ENCODE peak calls at places on chromosomes 2 and 18, in five cellular contexts. P is head of caudate nucleus; V is SIG-M5; F is activated CD4-positive, alpha-beta T cell treated with anti-CD3 and anti-CD28 coated beads, Interleukin-2, amount 10 ng/mL, durations not matched to agents 24 days and 14 days; A is neural crest cell. K is an unnamed sample.
A peak's percentile ranks its signal among the peaks of the same experiment; 100 is the strongest.

GRCh38 chr2:195118276-195118675 is 538.8 kb upstream of the SLC39A10 start:
- DNase-seq in P (no peak), V (no peak), F (no peak), A (no peak), K (no peak)

GRCh38 chr18:70359071-70359470 is 70.2 kb downstream of the SOCS6 start:
- DNase-seq in P (no peak), V (no peak), F (no peak), A (no peak), K (no peak)

GRCh38 chr18:55280515-55280914 is 307.5 kb downstream of the TCF4 start:
- DNase-seq in P (no peak), V (no peak), F (no peak), A (no peak), K (no peak)

GRCh38 chr2:237122214-237122666 is 36.6 kb downstream of the COPS8 start:
- DNase-seq in P (peak; percentile 18), V (no peak), F (peak; percentile 78), A (peak; percentile 52), K (peak; percentile 25)

GRCh38 chr2:129585760-129586159 is 393.7 kb upstream of the RAB6C start:
- DNase-seq in P (no peak), V (no peak), F (no peak), A (no peak), K (no peak)

GRCh38 chr2:232137748-232138147 is 176.2 kb downstream of the DIS3L2 start:
- DNase-seq in P (no peak), V (no peak), F (no peak), A (no peak), K (no peak)

GRCh38 chr2:236872015-236872414 is 213.7 kb upstream of the COPS8 start:
- DNase-seq in P (no peak), V (no peak), F (peak; percentile 33), A (no peak), K (no peak)

GRCh38 chr2:44886409-44886808 is 55.1 kb upstream of the SIX3 start:
- DNase-seq in P (no peak), V (no peak), F (no peak), A (no peak), K (no peak)

GRCh38 chr2:197097578-197098366 is 171.3 kb upstream of the PGAP1 start:
- DNase-seq in P (no peak), V (no peak), F (peak; percentile 47), A (no peak), K (no peak)

GRCh38 chr2:197121255-197121654 is 189.3 kb downstream of the ANKRD44 start:
- DNase-seq in P (no peak), V (no peak), F (no peak), A (no peak), K (no peak)

GRCh38 chr2:235095569-235095968 is 143.8 kb downstream of the SH3BP4 start:
- DNase-seq in P (no peak), V (no peak), F (no peak), A (no peak), K (no peak)

GRCh38 chr2:19711470-19712372 is 190.1 kb downstream of the TTC32 start:
- DNase-seq in P (no peak), V (no peak), F (peak; percentile 60), A (no peak), K (peak; percentile 13)

GRCh38 chr2:174835797-174836255 is 71.6 kb upstream of the CHRNA1 start:
- DNase-seq in P (no peak), V (no peak), F (peak; percentile 60), A (no peak), K (no peak)

GRCh38 chr2:121055501-121055900 is 229.5 kb downstream of the TFCP2L1 start:
- DNase-seq in P (no peak), V (no peak), F (no peak), A (no peak), K (no peak)

GRCh38 chr18:48454146-48454796 is 45.1 kb upstream of the ZBTB7C start:
- DNase-seq in P (no peak), V (no peak), F (no peak), A (no peak), K (no peak)

GRCh38 chr2:202149155-202149762 is 76.2 kb downstream of the KIAA2012 start:
- DNase-seq in P (peak; percentile 49), V (no peak), F (no peak), A (peak; percentile 41), K (no peak)

GRCh38 chr18:41323044-41323443 is 632.0 kb upstream of the PIK3C3 start:
- DNase-seq in P (no peak), V (no peak), F (no peak), A (no peak), K (no peak)

GRCh38 chr2:120551540-120551939 is 184.1 kb upstream of the GLI2 start:
- DNase-seq in P (no peak), V (no peak), F (no peak), A (no peak), K (no peak)

K was measured in Panc1.